ENCODE peak calls at places on chromosomes 12 and 14, in five cellular contexts. U is GM12865; C is NCI-H510A treated with DMSO at 0.1 percent for 48 hours; L is activated T-cell treated with anti-CD3 and anti-CD28 coated beads, Interleukin-2, amount 50 U/mL, for 72 hours; Y is T-helper 2 cell. Q is an unnamed sample.

GRCh38 chr14:22976620-22977433 is 5.5 kb downstream of the AJUBA start:
- DNase-seq in U (no peak), C (peak), L (no peak), Y (no peak), Q (no peak)

GRCh38 chr12:31019106-31019505 is 54.6 kb upstream of the DDX11 start:
- DNase-seq in U (no peak), C (no peak), L (no peak), Y (no peak), Q (no peak)

GRCh38 chr14:97120204-97121120 is 323.3 kb downstream of the VRK1 start:
- DNase-seq in U (peak), C (no peak), L (peak), Y (no peak), Q (peak)

GRCh38 chr12:109018276-109018675 is 2.6 kb downstream of the SVOP start:
- DNase-seq in U (no peak), C (no peak), L (no peak), Y (no peak), Q (no peak)

GRCh38 chr14:68471029-68471963 is 321.6 kb downstream of the ZFP36L1 start:
- DNase-seq in U (peak), C (no peak), L (no peak), Y (no peak), Q (no peak)

GRCh38 chr14:92009604-92010003 is 30.3 kb downstream of the TRIP11 start:
- DNase-seq in U (no peak), C (no peak), L (no peak), Y (no peak), Q (no peak)

GRCh38 chr12:109197327-109197726 is 80.9 kb downstream of the ACACB start:
- DNase-seq in U (no peak), C (no peak), L (no peak), Y (no peak), Q (no peak)

GRCh38 chr12:27467641-27468040 is 21.1 kb downstream of the SMCO2 start:
- DNase-seq in U (peak), C (no peak), L (no peak), Y (no peak), Q (no peak)

GRCh38 chr14:98633380-98633779 is 638.6 kb downstream of the BCL11B start:
- DNase-seq in U (no peak), C (peak), L (no peak), Y (no peak), Q (no peak)

GRCh38 chr12:107475900-107476299 is 209.7 kb upstream of the PWP1 start:
- DNase-seq in U (peak), C (no peak), L (no peak), Y (no peak), Q (no peak)

GRCh38 chr14:90985601-90986242 is 74.7 kb downstream of the RPS6KA5 start:
- DNase-seq in U (peak), C (no peak), L (no peak), Y (no peak), Q (no peak)

GRCh38 chr12:75981773-75982564 is 49.6 kb downstream of the PHLDA1 start:
- DNase-seq in U (peak), C (no peak), L (no peak), Y (no peak), Q (no peak)

GRCh38 chr12:104276192-104277131 is 27.1 kb upstream of the EID3 start:
- DNase-seq in U (peak), C (peak), L (no peak), Y (no peak), Q (no peak)

GRCh38 chr12:52860102-52860838 is 11.5 kb upstream of the KRT78 start:
- DNase-seq in U (no peak), C (no peak), L (no peak), Y (no peak), Q (no peak)

GRCh38 chr14:21539154-21539940 is 13.2 kb upstream of the SALL2 start:
- DNase-seq in U (no peak), C (no peak), L (no peak), Y (no peak), Q (no peak)

GRCh38 chr12:132078190-132078589 is 65.9 kb downstream of the DDX51 start:
- DNase-seq in U (no peak), C (no peak), L (no peak), Y (no peak), Q (no peak)

GRCh38 chr12:1324900-1325299 is 269.5 kb downstream of the FBXL14 start:
- DNase-seq in U (no peak), C (no peak), L (no peak), Y (no peak), Q (no peak)

GRCh38 chr12:45696049-45696448 is 33.5 kb upstream of the ARID2 start:
- DNase-seq in U (no peak), C (no peak), L (no peak), Y (no peak), Q (no peak)

GRCh38 chr12:52010152-52010622 is 3.4 kb downstream of the TAMALIN start:
- DNase-seq in U (no peak), C (no peak), L (no peak), Y (no peak), Q (no peak)

GRCh38 chr14:57998731-57999130 is 132.8 kb upstream of the SLC35F4 start:
- DNase-seq in U (no peak), C (no peak), L (no peak), Y (no peak), Q (no peak)

GRCh38 chr14:67536087-67536486 is 3.0 kb downstream of the PLEKHH1 start:
- DNase-seq in U (no peak), C (no peak), L (no peak), Y (no peak), Q (no peak)

GRCh38 chr12:31752450-31752849 is 23.6 kb upstream of the AMN1 start:
- DNase-seq in U (no peak), C (no peak), L (no peak), Y (no peak), Q (no peak)

GRCh38 chr14:88621090-88621489 is 58.3 kb downstream of the ZC3H14 start:
- DNase-seq in U (no peak), C (no peak), L (no peak), Y (no peak), Q (no peak)

GRCh38 chr12:27343255-27344000 is 10.8 kb downstream of the BMAL2 start:
- DNase-seq in U (no peak), C (no peak), L (no peak), Y (no peak), Q (no peak)

GRCh38 chr12:79929065-79929464 is 5.8 kb downstream of the PPP1R12A start:
- DNase-seq in U (no peak), C (no peak), L (no peak), Y (no peak), Q (no peak)

GRCh38 chr12:108840605-108841328 is 16.6 kb downstream of the SSH1 start:
- DNase-seq in U (no peak), C (no peak), L (no peak), Y (no peak), Q (no peak)

GRCh38 chr14:104084251-104085002 is 1.1 kb upstream of the ASPG start:
- DNase-seq in U (no peak), C (no peak), L (no peak), Y (no peak), Q (no peak)

GRCh38 chr12:52903285-52903854 is 1.5 kb downstream of the KRT8 start:
- DNase-seq in U (peak), C (peak), L (peak), Y (peak), Q (peak)

GRCh38 chr12:70487440-70487839 is 121.3 kb downstream of the KCNMB4 start:
- DNase-seq in U (peak), C (no peak), L (no peak), Y (no peak), Q (no peak)

GRCh38 chr12:6226701-6227096 is 26.5 kb downstream of the CD9 start:
- DNase-seq in U (no peak), C (no peak), L (no peak), Y (no peak), Q (no peak)

GRCh38 chr14:100504372-100505078 is 82.7 kb downstream of the BEGAIN start:
- DNase-seq in U (no peak), C (no peak), L (no peak), Y (no peak), Q (no peak)

GRCh38 chr14:68283378-68284123 is 464.0 kb downstream of the RAD51B start:
- DNase-seq in U (peak), C (no peak), L (peak), Y (peak), Q (peak)

GRCh38 chr12:6180300-6181051 is 19.7 kb upstream of the CD9 start:
- DNase-seq in U (no peak), C (no peak), L (no peak), Y (no peak), Q (no peak)

GRCh38 chr14:74964787-74965769 is 9.7 kb upstream of the PGF start:
- DNase-seq in U (no peak), C (no peak), L (no peak), Y (no peak), Q (no peak)

GRCh38 chr14:104795781-104796681 is 483 bp upstream of the AKT1 start:
- DNase-seq in U (peak), C (peak), L (peak), Y (peak), Q (peak)

GRCh38 chr12:7068240-7068993 is 7.9 kb downstream of the C1S start:
- DNase-seq in U (no peak), C (no peak), L (no peak), Y (no peak), Q (no peak)

GRCh38 chr14:59268011-59268410 is 79.5 kb downstream of the DAAM1 start:
- DNase-seq in U (no peak), C (no peak), L (no peak), Y (no peak), Q (no peak)

GRCh38 chr12:54571857-54572195 is 16.6 kb downstream of the PPP1R1A start:
- DNase-seq in U (no peak), C (no peak), L (no peak), Y (no peak), Q (no peak)

Q was measured in activated CD4-positive, alpha-beta T cell treated with anti-CD3 and anti-CD28 coated beads, Interleukin-2, amount 10 ng/mL, durations not matched to agents 7 days and 5 days.